ENCODE peak calls at places on chromosomes 6 and 20, in six cellular contexts. One of them, this sample, is unnamed.
A peak's percentile ranks its signal among the peaks of the same experiment; 100 is the strongest.

GRCh38 chr20:49687595-49688567 is 25.8 kb downstream of the B4GALT5 start:
- DNase-seq in K562: peak; percentile 22
- DNase-seq in HCT116: no peak
- DNase-seq in SK-N-SH: no peak
- DNase-seq in GM12878: no peak
- DNase-seq in HepG2: no peak
- DNase-seq in this sample: no peak

GRCh38 chr20:48523191-48523757 is 304.5 kb downstream of the PREX1 start:
- DNase-seq in K562: no peak
- DNase-seq in HCT116: peak; percentile 10
- DNase-seq in SK-N-SH: peak; percentile 25
- DNase-seq in GM12878: no peak
- DNase-seq in HepG2: peak; percentile 82
- DNase-seq in this sample: peak; percentile 61

GRCh38 chr20:6044102-6044501 is 9.8 kb downstream of the LRRN4 start:
- DNase-seq in K562: peak; percentile 17
- DNase-seq in HCT116: no peak
- DNase-seq in SK-N-SH: no peak
- DNase-seq in GM12878: no peak
- DNase-seq in HepG2: peak; percentile 23
- DNase-seq in this sample: no peak

GRCh38 chr6:7728855-7729590 is 3.1 kb downstream of the BMP6 start:
- DNase-seq in K562: no peak
- DNase-seq in HCT116: no peak
- DNase-seq in SK-N-SH: no peak
- DNase-seq in GM12878: no peak
- DNase-seq in HepG2: no peak
- DNase-seq in this sample: peak; percentile 70

GRCh38 chr6:37110455-37111155 is 59.3 kb upstream of the PIM1 start:
- DNase-seq in K562: no peak
- DNase-seq in HCT116: no peak
- DNase-seq in SK-N-SH: peak; percentile 44
- DNase-seq in GM12878: peak; percentile 59
- DNase-seq in HepG2: peak; percentile 96
- DNase-seq in this sample: no peak

GRCh38 chr20:58883243-58883691 is 30.8 kb downstream of the GNAS start:
- DNase-seq in K562: no peak
- DNase-seq in HCT116: no peak
- DNase-seq in SK-N-SH: no peak
- DNase-seq in GM12878: no peak
- DNase-seq in HepG2: no peak
- DNase-seq in this sample: no peak

GRCh38 chr6:34648808-34649207 is 47.8 kb downstream of the ILRUN start:
- DNase-seq in K562: no peak
- DNase-seq in HCT116: no peak
- DNase-seq in SK-N-SH: no peak
- DNase-seq in GM12878: no peak
- DNase-seq in HepG2: no peak
- DNase-seq in this sample: no peak

GRCh38 chr20:45823949-45824835 is 2.9 kb downstream of the TNNC2 start:
- DNase-seq in K562: no peak
- DNase-seq in HCT116: no peak
- DNase-seq in SK-N-SH: peak; percentile 62
- DNase-seq in GM12878: no peak
- DNase-seq in HepG2: peak; percentile 51
- DNase-seq in this sample: peak; percentile 46

GRCh38 chr6:86147859-86148258 is 505.2 kb upstream of the SYNCRIP start:
- DNase-seq in K562: no peak
- DNase-seq in HCT116: no peak
- DNase-seq in SK-N-SH: no peak
- DNase-seq in GM12878: no peak
- DNase-seq in HepG2: no peak
- DNase-seq in this sample: no peak

GRCh38 chr6:162627362-162627761 is 100.2 kb downstream of the PRKN start:
- DNase-seq in K562: no peak
- DNase-seq in HCT116: no peak
- DNase-seq in SK-N-SH: no peak
- DNase-seq in GM12878: no peak
- DNase-seq in HepG2: no peak
- DNase-seq in this sample: no peak

GRCh38 chr6:112906737-112907136 is 559.6 kb downstream of the RFPL4B start:
- DNase-seq in K562: no peak
- DNase-seq in HCT116: no peak
- DNase-seq in SK-N-SH: peak; percentile 7
- DNase-seq in GM12878: no peak
- DNase-seq in HepG2: peak; percentile 4
- DNase-seq in this sample: peak; percentile 70

GRCh38 chr6:140486468-140487361 is 1112.3 kb upstream of the CITED2 start:
- DNase-seq in K562: no peak
- DNase-seq in HCT116: no peak
- DNase-seq in SK-N-SH: no peak
- DNase-seq in GM12878: no peak
- DNase-seq in HepG2: no peak
- DNase-seq in this sample: no peak

GRCh38 chr6:33426590-33427563 is 7.0 kb downstream of the SYNGAP1 start:
- DNase-seq in K562: no peak
- DNase-seq in HCT116: no peak
- DNase-seq in SK-N-SH: peak; percentile 46
- DNase-seq in GM12878: no peak
- DNase-seq in HepG2: no peak
- DNase-seq in this sample: no peak

GRCh38 chr6:44702292-44702691 is 314.8 kb downstream of the CDC5L start:
- DNase-seq in K562: no peak
- DNase-seq in HCT116: no peak
- DNase-seq in SK-N-SH: no peak
- DNase-seq in GM12878: no peak
- DNase-seq in HepG2: no peak
- DNase-seq in this sample: no peak

GRCh38 chr6:125140808-125141207 is 12.8 kb upstream of the TPD52L1 start:
- DNase-seq in K562: no peak
- DNase-seq in HCT116: no peak
- DNase-seq in SK-N-SH: no peak
- DNase-seq in GM12878: no peak
- DNase-seq in HepG2: no peak
- DNase-seq in this sample: no peak

GRCh38 chr6:170255426-170256125 is 35.3 kb downstream of the DLL1 start:
- DNase-seq in K562: no peak
- DNase-seq in HCT116: no peak
- DNase-seq in SK-N-SH: peak; percentile 56
- DNase-seq in GM12878: no peak
- DNase-seq in HepG2: no peak
- DNase-seq in this sample: no peak

GRCh38 chr6:16674666-16675392 is 86.4 kb downstream of the ATXN1 start:
- DNase-seq in K562: no peak
- DNase-seq in HCT116: no peak
- DNase-seq in SK-N-SH: no peak
- DNase-seq in GM12878: no peak
- DNase-seq in HepG2: peak; percentile 35
- DNase-seq in this sample: peak; percentile 80

GRCh38 chr6:168219804-168220203 is 99.8 kb downstream of the DACT2 start:
- DNase-seq in K562: no peak
- DNase-seq in HCT116: no peak
- DNase-seq in SK-N-SH: no peak
- DNase-seq in GM12878: no peak
- DNase-seq in HepG2: no peak
- DNase-seq in this sample: no peak

GRCh38 chr6:89564752-89565427 is 73.7 kb downstream of the LYRM2 start:
- DNase-seq in K562: no peak
- DNase-seq in HCT116: no peak
- DNase-seq in SK-N-SH: no peak
- DNase-seq in GM12878: no peak
- DNase-seq in HepG2: peak; percentile 61
- DNase-seq in this sample: no peak

GRCh38 chr20:44732327-44732726 is 13.3 kb upstream of the KCNK15 start:
- DNase-seq in K562: no peak
- DNase-seq in HCT116: no peak
- DNase-seq in SK-N-SH: no peak
- DNase-seq in GM12878: no peak
- DNase-seq in HepG2: no peak
- DNase-seq in this sample: no peak

GRCh38 chr6:164377348-164377747 is 932.1 kb downstream of the C6orf118 start:
- DNase-seq in K562: no peak
- DNase-seq in HCT116: no peak
- DNase-seq in SK-N-SH: peak; percentile 16
- DNase-seq in GM12878: no peak
- DNase-seq in HepG2: no peak
- DNase-seq in this sample: no peak

GRCh38 chr6:17281100-17281496 is at the start of gene RBM24:
- DNase-seq in K562: no peak
- DNase-seq in HCT116: peak; percentile 51
- DNase-seq in SK-N-SH: peak; percentile 78
- DNase-seq in GM12878: no peak
- DNase-seq in HepG2: peak; percentile 66
- DNase-seq in this sample: peak; percentile 57

GRCh38 chr6:138161434-138162103 is at the start of gene ARFGEF3:
- DNase-seq in K562: peak; percentile 47
- DNase-seq in HCT116: no peak
- DNase-seq in SK-N-SH: peak; percentile 48
- DNase-seq in GM12878: no peak
- DNase-seq in HepG2: peak; percentile 25
- DNase-seq in this sample: peak; percentile 42
- TF ChIP-seq POLR2AphosphoS5 in K562: no peak
- TF ChIP-seq POLR2AphosphoS5 in HCT116: peak; percentile 59
- TF ChIP-seq POLR2AphosphoS5 in SK-N-SH: no peak
- TF ChIP-seq POLR2AphosphoS5 in GM12878: no peak
- TF ChIP-seq POLR2AphosphoS5 in HepG2: no peak
- TF ChIP-seq POLR2AphosphoS5 in this sample: no peak

GRCh38 chr6:24125980-24126379 is at the start of gene NRSN1:
- DNase-seq in K562: peak; percentile 64
- DNase-seq in HCT116: no peak
- DNase-seq in SK-N-SH: peak; percentile 92
- DNase-seq in GM12878: no peak
- DNase-seq in HepG2: peak; percentile 33
- DNase-seq in this sample: no peak

GRCh38 chr6:24122139-24122538 is 3.9 kb upstream of the NRSN1 start:
- DNase-seq in K562: no peak
- DNase-seq in HCT116: no peak
- DNase-seq in SK-N-SH: peak; percentile 17
- DNase-seq in GM12878: no peak
- DNase-seq in HepG2: no peak
- DNase-seq in this sample: no peak

GRCh38 chr6:24127316-24127715 is 1.3 kb downstream of the NRSN1 start:
- DNase-seq in K562: no peak
- DNase-seq in HCT116: no peak
- DNase-seq in SK-N-SH: peak; percentile 26
- DNase-seq in GM12878: no peak
- DNase-seq in HepG2: no peak
- DNase-seq in this sample: no peak

GRCh38 chr6:24131751-24132150 is 5.7 kb downstream of the NRSN1 start:
- DNase-seq in K562: no peak
- DNase-seq in HCT116: no peak
- DNase-seq in SK-N-SH: no peak
- DNase-seq in GM12878: no peak
- DNase-seq in HepG2: no peak
- DNase-seq in this sample: no peak

DNA sequence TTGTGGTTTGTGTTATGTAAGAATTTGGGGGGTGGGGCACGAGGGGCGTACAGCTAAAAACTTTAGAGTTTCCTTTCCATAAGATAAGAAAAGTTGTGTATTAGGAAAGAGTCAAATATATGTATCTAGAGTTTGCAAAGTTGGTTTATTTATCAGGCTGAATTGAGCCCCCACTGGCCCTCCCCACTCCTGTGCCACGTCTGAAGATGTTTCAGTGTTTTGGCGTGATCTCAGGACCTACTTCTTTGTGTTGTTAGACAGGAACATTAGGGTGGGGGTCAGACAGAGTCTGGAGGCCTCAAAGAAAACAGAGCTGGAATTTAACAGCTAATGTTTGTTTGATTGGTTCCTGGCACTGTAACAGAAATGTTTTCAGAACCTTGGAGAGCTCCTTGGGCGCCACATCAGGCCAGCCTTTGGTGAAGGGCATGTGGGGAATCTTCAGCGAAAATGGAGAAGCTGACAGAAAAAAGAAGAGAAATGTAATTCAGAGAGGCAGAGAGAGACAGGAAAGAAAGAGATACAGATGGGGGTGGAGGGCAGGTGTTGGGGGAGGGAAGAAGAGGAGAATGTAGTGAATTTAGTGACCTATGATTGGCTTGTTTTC is 674 bp downstream of the NRSN1 start:
- DNase-seq in K562: peak; percentile 36
- DNase-seq in HCT116: peak; percentile 7
- DNase-seq in SK-N-SH: peak; percentile 25
- DNase-seq in GM12878: no peak
- DNase-seq in HepG2: peak; percentile 85
- DNase-seq in this sample: peak; percentile 12
- TF ChIP-seq MAX in K562: no peak
- TF ChIP-seq MAX in HCT116: no peak
- TF ChIP-seq MAX in SK-N-SH: no peak
- TF ChIP-seq MAX in GM12878: no peak
- TF ChIP-seq MAX in HepG2: peak; percentile 71
- TF ChIP-seq MAX in this sample: no peak

GRCh38 chr6:158785036-158785435 is 34.1 kb downstream of the EZR start:
- DNase-seq in K562: no peak
- DNase-seq in HCT116: no peak
- DNase-seq in SK-N-SH: no peak
- DNase-seq in GM12878: no peak
- DNase-seq in HepG2: no peak
- DNase-seq in this sample: no peak
- TF ChIP-seq POLR2AphosphoS5 in K562: no peak
- TF ChIP-seq POLR2AphosphoS5 in HCT116: no peak
- TF ChIP-seq POLR2AphosphoS5 in SK-N-SH: no peak
- TF ChIP-seq POLR2AphosphoS5 in GM12878: no peak
- TF ChIP-seq POLR2AphosphoS5 in HepG2: no peak
- TF ChIP-seq POLR2AphosphoS5 in this sample: no peak

GRCh38 chr6:96990989-96991388 is 66.5 kb downstream of the KLHL32 start:
- DNase-seq in K562: no peak
- DNase-seq in HCT116: no peak
- DNase-seq in SK-N-SH: no peak
- DNase-seq in GM12878: no peak
- DNase-seq in HepG2: no peak
- DNase-seq in this sample: no peak

GRCh38 chr6:97000138-97000537 is 75.6 kb downstream of the KLHL32 start:
- DNase-seq in K562: no peak
- DNase-seq in HCT116: no peak
- DNase-seq in SK-N-SH: no peak
- DNase-seq in GM12878: no peak
- DNase-seq in HepG2: no peak
- DNase-seq in this sample: no peak

GRCh38 chr6:96994660-96995059 is 70.1 kb downstream of the KLHL32 start:
- DNase-seq in K562: no peak
- DNase-seq in HCT116: no peak
- DNase-seq in SK-N-SH: no peak
- DNase-seq in GM12878: no peak
- DNase-seq in HepG2: no peak
- DNase-seq in this sample: no peak

GRCh38 chr6:96991618-96992355 is 67.3 kb downstream of the KLHL32 start:
- DNase-seq in K562: no peak
- DNase-seq in HCT116: no peak
- DNase-seq in SK-N-SH: no peak
- DNase-seq in GM12878: no peak
- DNase-seq in HepG2: no peak
- DNase-seq in this sample: no peak

DNA sequence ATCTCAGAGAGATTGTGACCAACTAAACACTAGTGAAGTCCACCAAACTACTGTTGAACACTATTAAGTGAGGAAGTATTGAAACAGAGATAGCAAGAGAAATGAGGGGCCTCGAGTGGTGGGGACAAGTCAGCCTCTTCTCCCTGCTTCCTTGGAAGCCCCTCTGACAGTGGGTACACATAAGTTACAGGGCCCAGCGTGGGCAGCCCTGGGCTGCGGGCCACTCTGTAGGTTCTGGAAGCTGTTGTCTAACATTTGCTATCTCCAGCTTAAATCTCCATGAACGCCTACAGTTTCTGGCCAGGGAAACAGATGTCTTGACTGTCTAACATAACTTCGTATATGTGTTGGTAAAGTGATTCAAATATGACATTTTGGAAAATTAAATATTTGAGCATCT is 71.4 kb downstream of the KLHL32 start:
- DNase-seq in K562: no peak
- DNase-seq in HCT116: no peak
- DNase-seq in SK-N-SH: no peak
- DNase-seq in GM12878: no peak
- DNase-seq in HepG2: no peak
- DNase-seq in this sample: no peak
- TF ChIP-seq MAX in K562: no peak
- TF ChIP-seq MAX in HCT116: no peak
- TF ChIP-seq MAX in SK-N-SH: no peak
- TF ChIP-seq MAX in GM12878: no peak
- TF ChIP-seq MAX in HepG2: no peak
- TF ChIP-seq MAX in this sample: no peak

This sample was measured in endothelial cell of umbilical vein.